ENCODE peak calls at places on chromosomes 7 and 10, in five cellular contexts. One of them, this sample, is unnamed.

GRCh38 chr7:51482976-51483375 is 166.4 kb upstream of the COBL start:
- DNase-seq in activated CD8-positive, alpha-beta memory T cell treated with anti-CD3 and anti-CD28 coated beads for 1 hour: no peak
- DNase-seq in NCI-H1105: no peak
- DNase-seq in occipital lobe: no peak
- DNase-seq in stimulated activated CD4-positive, alpha-beta T cell treated with anti-CD3 and anti-CD28 coated beads, Interleukin-15, amount 100 ng/mL, for 48 hours: no peak
- DNase-seq in this sample: no peak

GRCh38 chr10:122498521-122498920 is 37.2 kb downstream of the HTRA1 start:
- DNase-seq in activated CD8-positive, alpha-beta memory T cell treated with anti-CD3 and anti-CD28 coated beads for 1 hour: no peak
- DNase-seq in NCI-H1105: no peak
- DNase-seq in occipital lobe: no peak
- DNase-seq in stimulated activated CD4-positive, alpha-beta T cell treated with anti-CD3 and anti-CD28 coated beads, Interleukin-15, amount 100 ng/mL, for 48 hours: no peak
- DNase-seq in this sample: no peak

GRCh38 chr7:98107313-98107691 is 640 bp downstream of the LMTK2 start:
- DNase-seq in activated CD8-positive, alpha-beta memory T cell treated with anti-CD3 and anti-CD28 coated beads for 1 hour: no peak
- DNase-seq in NCI-H1105: no peak
- DNase-seq in occipital lobe: no peak
- DNase-seq in stimulated activated CD4-positive, alpha-beta T cell treated with anti-CD3 and anti-CD28 coated beads, Interleukin-15, amount 100 ng/mL, for 48 hours: no peak
- DNase-seq in this sample: no peak

GRCh38 chr10:79139124-79139835 is 70.5 kb downstream of the ZMIZ1 start:
- DNase-seq in activated CD8-positive, alpha-beta memory T cell treated with anti-CD3 and anti-CD28 coated beads for 1 hour: no peak
- DNase-seq in NCI-H1105: no peak
- DNase-seq in occipital lobe: no peak
- DNase-seq in stimulated activated CD4-positive, alpha-beta T cell treated with anti-CD3 and anti-CD28 coated beads, Interleukin-15, amount 100 ng/mL, for 48 hours: no peak
- DNase-seq in this sample: peak

GRCh38 chr7:85750454-85750949 is 563.6 kb upstream of the SEMA3D start:
- DNase-seq in activated CD8-positive, alpha-beta memory T cell treated with anti-CD3 and anti-CD28 coated beads for 1 hour: no peak
- DNase-seq in NCI-H1105: peak
- DNase-seq in occipital lobe: no peak
- DNase-seq in stimulated activated CD4-positive, alpha-beta T cell treated with anti-CD3 and anti-CD28 coated beads, Interleukin-15, amount 100 ng/mL, for 48 hours: no peak
- DNase-seq in this sample: peak

GRCh38 chr10:48792687-48793096 is 108.0 kb downstream of the WDFY4 start:
- DNase-seq in activated CD8-positive, alpha-beta memory T cell treated with anti-CD3 and anti-CD28 coated beads for 1 hour: no peak
- DNase-seq in NCI-H1105: no peak
- DNase-seq in occipital lobe: no peak
- DNase-seq in stimulated activated CD4-positive, alpha-beta T cell treated with anti-CD3 and anti-CD28 coated beads, Interleukin-15, amount 100 ng/mL, for 48 hours: no peak
- DNase-seq in this sample: peak

GRCh38 chr7:28316489-28316888 is 95.8 kb upstream of the CREB5 start:
- DNase-seq in activated CD8-positive, alpha-beta memory T cell treated with anti-CD3 and anti-CD28 coated beads for 1 hour: no peak
- DNase-seq in NCI-H1105: no peak
- DNase-seq in occipital lobe: no peak
- DNase-seq in stimulated activated CD4-positive, alpha-beta T cell treated with anti-CD3 and anti-CD28 coated beads, Interleukin-15, amount 100 ng/mL, for 48 hours: no peak
- DNase-seq in this sample: no peak

GRCh38 chr10:45040921-45041320 is 40.2 kb downstream of the ZNF22 start:
- DNase-seq in activated CD8-positive, alpha-beta memory T cell treated with anti-CD3 and anti-CD28 coated beads for 1 hour: no peak
- DNase-seq in NCI-H1105: no peak
- DNase-seq in occipital lobe: no peak
- DNase-seq in stimulated activated CD4-positive, alpha-beta T cell treated with anti-CD3 and anti-CD28 coated beads, Interleukin-15, amount 100 ng/mL, for 48 hours: no peak
- DNase-seq in this sample: no peak

GRCh38 chr10:63547628-63548356 is 26.6 kb downstream of the REEP3 start:
- DNase-seq in activated CD8-positive, alpha-beta memory T cell treated with anti-CD3 and anti-CD28 coated beads for 1 hour: no peak
- DNase-seq in NCI-H1105: no peak
- DNase-seq in occipital lobe: peak
- DNase-seq in stimulated activated CD4-positive, alpha-beta T cell treated with anti-CD3 and anti-CD28 coated beads, Interleukin-15, amount 100 ng/mL, for 48 hours: no peak
- DNase-seq in this sample: no peak

GRCh38 chr7:97004931-97005763 is at the start of gene DLX6:
- DNase-seq in activated CD8-positive, alpha-beta memory T cell treated with anti-CD3 and anti-CD28 coated beads for 1 hour: no peak
- DNase-seq in NCI-H1105: peak
- DNase-seq in occipital lobe: peak
- DNase-seq in stimulated activated CD4-positive, alpha-beta T cell treated with anti-CD3 and anti-CD28 coated beads, Interleukin-15, amount 100 ng/mL, for 48 hours: peak
- DNase-seq in this sample: no peak

GRCh38 chr10:53422223-53422888 is 649.8 kb upstream of the MBL2 start:
- DNase-seq in activated CD8-positive, alpha-beta memory T cell treated with anti-CD3 and anti-CD28 coated beads for 1 hour: no peak
- DNase-seq in NCI-H1105: no peak
- DNase-seq in occipital lobe: no peak
- DNase-seq in stimulated activated CD4-positive, alpha-beta T cell treated with anti-CD3 and anti-CD28 coated beads, Interleukin-15, amount 100 ng/mL, for 48 hours: no peak
- DNase-seq in this sample: no peak

GRCh38 chr10:98489561-98490481 is 43.1 kb upstream of the HPS1 start:
- DNase-seq in activated CD8-positive, alpha-beta memory T cell treated with anti-CD3 and anti-CD28 coated beads for 1 hour: no peak
- DNase-seq in NCI-H1105: no peak
- DNase-seq in occipital lobe: no peak
- DNase-seq in stimulated activated CD4-positive, alpha-beta T cell treated with anti-CD3 and anti-CD28 coated beads, Interleukin-15, amount 100 ng/mL, for 48 hours: no peak
- DNase-seq in this sample: no peak

GRCh38 chr7:5425507-5426225 is 2.0 kb upstream of the TNRC18 start:
- DNase-seq in activated CD8-positive, alpha-beta memory T cell treated with anti-CD3 and anti-CD28 coated beads for 1 hour: no peak
- DNase-seq in NCI-H1105: peak
- DNase-seq in occipital lobe: peak
- DNase-seq in stimulated activated CD4-positive, alpha-beta T cell treated with anti-CD3 and anti-CD28 coated beads, Interleukin-15, amount 100 ng/mL, for 48 hours: no peak
- DNase-seq in this sample: peak

GRCh38 chr10:132138133-132138532 is 48.6 kb upstream of the DPYSL4 start:
- DNase-seq in activated CD8-positive, alpha-beta memory T cell treated with anti-CD3 and anti-CD28 coated beads for 1 hour: no peak
- DNase-seq in NCI-H1105: no peak
- DNase-seq in occipital lobe: no peak
- DNase-seq in stimulated activated CD4-positive, alpha-beta T cell treated with anti-CD3 and anti-CD28 coated beads, Interleukin-15, amount 100 ng/mL, for 48 hours: no peak
- DNase-seq in this sample: no peak

GRCh38 chr10:44817961-44818649 is 93.0 kb upstream of the TMEM72 start:
- DNase-seq in activated CD8-positive, alpha-beta memory T cell treated with anti-CD3 and anti-CD28 coated beads for 1 hour: no peak
- DNase-seq in NCI-H1105: no peak
- DNase-seq in occipital lobe: no peak
- DNase-seq in stimulated activated CD4-positive, alpha-beta T cell treated with anti-CD3 and anti-CD28 coated beads, Interleukin-15, amount 100 ng/mL, for 48 hours: no peak
- DNase-seq in this sample: no peak

GRCh38 chr7:126937196-126937595 is 315.5 kb downstream of the GRM8 start:
- DNase-seq in activated CD8-positive, alpha-beta memory T cell treated with anti-CD3 and anti-CD28 coated beads for 1 hour: no peak
- DNase-seq in NCI-H1105: no peak
- DNase-seq in occipital lobe: no peak
- DNase-seq in stimulated activated CD4-positive, alpha-beta T cell treated with anti-CD3 and anti-CD28 coated beads, Interleukin-15, amount 100 ng/mL, for 48 hours: no peak
- DNase-seq in this sample: no peak

GRCh38 chr10:104688251-104688650 is 47.2 kb downstream of the SORCS3 start:
- DNase-seq in activated CD8-positive, alpha-beta memory T cell treated with anti-CD3 and anti-CD28 coated beads for 1 hour: no peak
- DNase-seq in NCI-H1105: no peak
- DNase-seq in occipital lobe: peak
- DNase-seq in stimulated activated CD4-positive, alpha-beta T cell treated with anti-CD3 and anti-CD28 coated beads, Interleukin-15, amount 100 ng/mL, for 48 hours: no peak
- DNase-seq in this sample: no peak

GRCh38 chr7:27167916-27168264 is 2.6 kb upstream of the HOXA9 start:
- DNase-seq in activated CD8-positive, alpha-beta memory T cell treated with anti-CD3 and anti-CD28 coated beads for 1 hour: no peak
- DNase-seq in NCI-H1105: no peak
- DNase-seq in occipital lobe: no peak
- DNase-seq in stimulated activated CD4-positive, alpha-beta T cell treated with anti-CD3 and anti-CD28 coated beads, Interleukin-15, amount 100 ng/mL, for 48 hours: no peak
- DNase-seq in this sample: no peak

GRCh38 chr10:34746094-34746493 is 69.0 kb downstream of the PARD3 start:
- DNase-seq in activated CD8-positive, alpha-beta memory T cell treated with anti-CD3 and anti-CD28 coated beads for 1 hour: no peak
- DNase-seq in NCI-H1105: no peak
- DNase-seq in occipital lobe: no peak
- DNase-seq in stimulated activated CD4-positive, alpha-beta T cell treated with anti-CD3 and anti-CD28 coated beads, Interleukin-15, amount 100 ng/mL, for 48 hours: no peak
- DNase-seq in this sample: no peak

GRCh38 chr10:116212756-116213155 is 60.2 kb downstream of the GFRA1 start:
- DNase-seq in activated CD8-positive, alpha-beta memory T cell treated with anti-CD3 and anti-CD28 coated beads for 1 hour: no peak
- DNase-seq in NCI-H1105: no peak
- DNase-seq in occipital lobe: no peak
- DNase-seq in stimulated activated CD4-positive, alpha-beta T cell treated with anti-CD3 and anti-CD28 coated beads, Interleukin-15, amount 100 ng/mL, for 48 hours: no peak
- DNase-seq in this sample: no peak

GRCh38 chr10:68167271-68167670 is 58.0 kb downstream of the MYPN start:
- DNase-seq in activated CD8-positive, alpha-beta memory T cell treated with anti-CD3 and anti-CD28 coated beads for 1 hour: no peak
- DNase-seq in NCI-H1105: no peak
- DNase-seq in occipital lobe: no peak
- DNase-seq in stimulated activated CD4-positive, alpha-beta T cell treated with anti-CD3 and anti-CD28 coated beads, Interleukin-15, amount 100 ng/mL, for 48 hours: no peak
- DNase-seq in this sample: no peak

GRCh38 chr10:69797959-69798358 is 3.7 kb upstream of the COL13A1 start:
- DNase-seq in activated CD8-positive, alpha-beta memory T cell treated with anti-CD3 and anti-CD28 coated beads for 1 hour: no peak
- DNase-seq in NCI-H1105: no peak
- DNase-seq in occipital lobe: no peak
- DNase-seq in stimulated activated CD4-positive, alpha-beta T cell treated with anti-CD3 and anti-CD28 coated beads, Interleukin-15, amount 100 ng/mL, for 48 hours: no peak
- DNase-seq in this sample: no peak

GRCh38 chr10:18178862-18179483 is 38.7 kb downstream of the CACNB2 start:
- DNase-seq in activated CD8-positive, alpha-beta memory T cell treated with anti-CD3 and anti-CD28 coated beads for 1 hour: no peak
- DNase-seq in NCI-H1105: no peak
- DNase-seq in occipital lobe: no peak
- DNase-seq in stimulated activated CD4-positive, alpha-beta T cell treated with anti-CD3 and anti-CD28 coated beads, Interleukin-15, amount 100 ng/mL, for 48 hours: no peak
- DNase-seq in this sample: no peak

GRCh38 chr7:17044868-17045267 is 163.1 kb upstream of the AGR3 start:
- DNase-seq in activated CD8-positive, alpha-beta memory T cell treated with anti-CD3 and anti-CD28 coated beads for 1 hour: no peak
- DNase-seq in NCI-H1105: no peak
- DNase-seq in occipital lobe: no peak
- DNase-seq in stimulated activated CD4-positive, alpha-beta T cell treated with anti-CD3 and anti-CD28 coated beads, Interleukin-15, amount 100 ng/mL, for 48 hours: no peak
- DNase-seq in this sample: no peak

GRCh38 chr10:11141571-11142091 is 124.0 kb downstream of the CELF2 start:
- DNase-seq in activated CD8-positive, alpha-beta memory T cell treated with anti-CD3 and anti-CD28 coated beads for 1 hour: no peak
- DNase-seq in NCI-H1105: no peak
- DNase-seq in occipital lobe: no peak
- DNase-seq in stimulated activated CD4-positive, alpha-beta T cell treated with anti-CD3 and anti-CD28 coated beads, Interleukin-15, amount 100 ng/mL, for 48 hours: no peak
- DNase-seq in this sample: no peak

GRCh38 chr10:95467162-95467599 is 94.0 kb downstream of the SORBS1 start:
- DNase-seq in activated CD8-positive, alpha-beta memory T cell treated with anti-CD3 and anti-CD28 coated beads for 1 hour: no peak
- DNase-seq in NCI-H1105: no peak
- DNase-seq in occipital lobe: no peak
- DNase-seq in stimulated activated CD4-positive, alpha-beta T cell treated with anti-CD3 and anti-CD28 coated beads, Interleukin-15, amount 100 ng/mL, for 48 hours: no peak
- DNase-seq in this sample: no peak

GRCh38 chr7:129169705-129170319 is 18.6 kb upstream of the SMO start:
- DNase-seq in activated CD8-positive, alpha-beta memory T cell treated with anti-CD3 and anti-CD28 coated beads for 1 hour: no peak
- DNase-seq in NCI-H1105: no peak
- DNase-seq in occipital lobe: no peak
- DNase-seq in stimulated activated CD4-positive, alpha-beta T cell treated with anti-CD3 and anti-CD28 coated beads, Interleukin-15, amount 100 ng/mL, for 48 hours: no peak
- DNase-seq in this sample: no peak

GRCh38 chr7:47688311-47689100 is 106.6 kb upstream of the TNS3 start:
- DNase-seq in activated CD8-positive, alpha-beta memory T cell treated with anti-CD3 and anti-CD28 coated beads for 1 hour: no peak
- DNase-seq in NCI-H1105: no peak
- DNase-seq in occipital lobe: no peak
- DNase-seq in stimulated activated CD4-positive, alpha-beta T cell treated with anti-CD3 and anti-CD28 coated beads, Interleukin-15, amount 100 ng/mL, for 48 hours: no peak
- DNase-seq in this sample: no peak

GRCh38 chr10:122206471-122207065 is 64.5 kb upstream of the BTBD16 start:
- DNase-seq in activated CD8-positive, alpha-beta memory T cell treated with anti-CD3 and anti-CD28 coated beads for 1 hour: no peak
- DNase-seq in NCI-H1105: no peak
- DNase-seq in occipital lobe: no peak
- DNase-seq in stimulated activated CD4-positive, alpha-beta T cell treated with anti-CD3 and anti-CD28 coated beads, Interleukin-15, amount 100 ng/mL, for 48 hours: no peak
- DNase-seq in this sample: no peak

GRCh38 chr10:124308351-124308645 is 110.4 kb downstream of the OAT start:
- DNase-seq in activated CD8-positive, alpha-beta memory T cell treated with anti-CD3 and anti-CD28 coated beads for 1 hour: no peak
- DNase-seq in NCI-H1105: no peak
- DNase-seq in occipital lobe: no peak
- DNase-seq in stimulated activated CD4-positive, alpha-beta T cell treated with anti-CD3 and anti-CD28 coated beads, Interleukin-15, amount 100 ng/mL, for 48 hours: no peak
- DNase-seq in this sample: no peak

GRCh38 chr10:71772832-71773220 is 494 bp downstream of the VSIR start:
- DNase-seq in activated CD8-positive, alpha-beta memory T cell treated with anti-CD3 and anti-CD28 coated beads for 1 hour: no peak
- DNase-seq in NCI-H1105: no peak
- DNase-seq in occipital lobe: no peak
- DNase-seq in stimulated activated CD4-positive, alpha-beta T cell treated with anti-CD3 and anti-CD28 coated beads, Interleukin-15, amount 100 ng/mL, for 48 hours: no peak
- DNase-seq in this sample: no peak

GRCh38 chr7:127677433-127678230 is 25.6 kb downstream of the SND1 start:
- DNase-seq in activated CD8-positive, alpha-beta memory T cell treated with anti-CD3 and anti-CD28 coated beads for 1 hour: no peak
- DNase-seq in NCI-H1105: no peak
- DNase-seq in occipital lobe: no peak
- DNase-seq in stimulated activated CD4-positive, alpha-beta T cell treated with anti-CD3 and anti-CD28 coated beads, Interleukin-15, amount 100 ng/mL, for 48 hours: no peak
- DNase-seq in this sample: no peak

GRCh38 chr7:69630292-69630691 is 32.0 kb downstream of the AUTS2 start:
- DNase-seq in activated CD8-positive, alpha-beta memory T cell treated with anti-CD3 and anti-CD28 coated beads for 1 hour: no peak
- DNase-seq in NCI-H1105: no peak
- DNase-seq in occipital lobe: no peak
- DNase-seq in stimulated activated CD4-positive, alpha-beta T cell treated with anti-CD3 and anti-CD28 coated beads, Interleukin-15, amount 100 ng/mL, for 48 hours: no peak
- DNase-seq in this sample: peak

GRCh38 chr10:89189211-89189734 is 17.8 kb downstream of the CH25H start:
- DNase-seq in activated CD8-positive, alpha-beta memory T cell treated with anti-CD3 and anti-CD28 coated beads for 1 hour: no peak
- DNase-seq in NCI-H1105: no peak
- DNase-seq in occipital lobe: no peak
- DNase-seq in stimulated activated CD4-positive, alpha-beta T cell treated with anti-CD3 and anti-CD28 coated beads, Interleukin-15, amount 100 ng/mL, for 48 hours: no peak
- DNase-seq in this sample: no peak